ENCODE peak calls at places on chromosomes 16 and 17, in seven cellular contexts. E is IMR-90, V is trophoblast cell, W is H9, M is mesendoderm, X is H1, F is mesenchymal stem cell. Y is an unnamed sample.

GRCh38 chr17:30969989-30970680 is 704 bp upstream of the RNF135 start:
- DNase-seq in E (no peak), V (peak), W (peak), M (peak), X (no peak), F (no peak), Y (no peak)

GRCh38 chr17:76670708-76671122 is 27.2 kb upstream of the ST6GALNAC1 start:
- DNase-seq in E (no peak), V (no peak), W (no peak), M (no peak), X (no peak), F (no peak), Y (no peak)

GRCh38 chr17:77637807-77638182 is 320.7 kb upstream of the TNRC6C start:
- DNase-seq in E (no peak), V (no peak), W (no peak), M (peak), X (no peak), F (no peak), Y (peak)

GRCh38 chr16:86984975-86985655 is 332.1 kb downstream of the C16orf95 start:
- DNase-seq in E (no peak), V (no peak), W (peak), M (peak), X (no peak), F (peak), Y (no peak)

GRCh38 chr17:45294506-45294905 is 22.3 kb downstream of the MAP3K14 start:
- DNase-seq in E (peak), V (peak), W (no peak), M (no peak), X (no peak), F (peak), Y (no peak)

GRCh38 chr16:31113420-31114124 is 3.9 kb upstream of the KAT8 start:
- DNase-seq in E (no peak), V (peak), W (no peak), M (no peak), X (no peak), F (no peak), Y (no peak)

GRCh38 chr16:53952215-53953208 is 248.6 kb downstream of the FTO start:
- DNase-seq in E (peak), V (peak), W (no peak), M (no peak), X (no peak), F (peak), Y (no peak)

GRCh38 chr17:82301916-82302497 is 15.4 kb downstream of the CD7 start:
- DNase-seq in E (no peak), V (no peak), W (no peak), M (no peak), X (no peak), F (no peak), Y (no peak)

GRCh38 chr16:17780181-17780580 is 309.4 kb upstream of the XYLT1 start:
- DNase-seq in E (peak), V (no peak), W (no peak), M (no peak), X (no peak), F (no peak), Y (no peak)

GRCh38 chr17:67281053-67281452 is 36.1 kb upstream of the HELZ start:
- DNase-seq in E (no peak), V (peak), W (peak), M (no peak), X (no peak), F (no peak), Y (no peak)

GRCh38 chr17:17134952-17135340 is 71.2 kb downstream of the PLD6 start:
- DNase-seq in E (no peak), V (no peak), W (no peak), M (no peak), X (no peak), F (no peak), Y (no peak)

GRCh38 chr16:75695708-75696107 is 5.6 kb downstream of the DUXB start:
- DNase-seq in E (no peak), V (peak), W (no peak), M (peak), X (no peak), F (no peak), Y (no peak)

GRCh38 chr16:35747658-35748455 is 2288.4 kb downstream of the TP53TG3F start:
- DNase-seq in E (no peak), V (no peak), W (no peak), M (no peak), X (no peak), F (no peak), Y (no peak)

GRCh38 chr17:32936894-32937500 is 9.0 kb downstream of the TMEM98 start:
- DNase-seq in E (peak), V (peak), W (peak), M (peak), X (peak), F (peak), Y (peak)

GRCh38 chr16:7313170-7313569 is 19.5 kb upstream of the RBFOX1 start:
- DNase-seq in E (no peak), V (peak), W (no peak), M (peak), X (no peak), F (no peak), Y (no peak)

GRCh38 chr16:51163366-51163765 is 12.3 kb upstream of the SALL1 start:
- DNase-seq in E (peak), V (no peak), W (no peak), M (no peak), X (no peak), F (peak), Y (no peak)

GRCh38 chr16:29310852-29311314 is 95.6 kb downstream of the NPIPB11 start:
- DNase-seq in E (no peak), V (no peak), W (no peak), M (no peak), X (no peak), F (no peak), Y (no peak)

GRCh38 chr17:77126519-77126918 is 14.2 kb upstream of the SEC14L1 start:
- DNase-seq in E (no peak), V (no peak), W (no peak), M (no peak), X (no peak), F (no peak), Y (no peak)

GRCh38 chr17:66347661-66348604 is 45.5 kb downstream of the PRKCA start:
- DNase-seq in E (peak), V (no peak), W (no peak), M (no peak), X (no peak), F (peak), Y (no peak)

GRCh38 chr16:14057878-14058382 is 13.2 kb upstream of the MRTFB start:
- DNase-seq in E (no peak), V (no peak), W (no peak), M (no peak), X (no peak), F (no peak), Y (no peak)

GRCh38 chr17:82493517-82493840 is 26.1 kb upstream of the FOXK2 start:
- DNase-seq in E (no peak), V (no peak), W (no peak), M (peak), X (no peak), F (peak), Y (no peak)

GRCh38 chr17:72710834-72711233 is 381.7 kb downstream of the SLC39A11 start:
- DNase-seq in E (no peak), V (peak), W (no peak), M (no peak), X (no peak), F (no peak), Y (no peak)

GRCh38 chr16:23500866-23501234 is 9.4 kb downstream of the GGA2 start:
- DNase-seq in E (no peak), V (peak), W (no peak), M (no peak), X (no peak), F (no peak), Y (no peak)

GRCh38 chr17:58112970-58113631 is 29.9 kb downstream of the DYNLL2 start:
- DNase-seq in E (peak), V (peak), W (peak), M (peak), X (no peak), F (peak), Y (peak)

GRCh38 chr17:50196036-50196435 is 5.4 kb downstream of the COL1A1 start:
- DNase-seq in E (peak), V (no peak), W (no peak), M (no peak), X (no peak), F (no peak), Y (no peak)

GRCh38 chr17:50192873-50193274 is 8.6 kb downstream of the COL1A1 start:
- DNase-seq in E (no peak), V (no peak), W (no peak), M (no peak), X (no peak), F (no peak), Y (no peak)

GRCh38 chr17:50195196-50195865 is 6.1 kb downstream of the COL1A1 start:
- DNase-seq in E (peak), V (no peak), W (no peak), M (no peak), X (no peak), F (peak), Y (no peak)

GRCh38 chr17:50196826-50197225 is 4.6 kb downstream of the COL1A1 start:
- DNase-seq in E (peak), V (no peak), W (no peak), M (no peak), X (no peak), F (peak), Y (no peak)

DNA sequence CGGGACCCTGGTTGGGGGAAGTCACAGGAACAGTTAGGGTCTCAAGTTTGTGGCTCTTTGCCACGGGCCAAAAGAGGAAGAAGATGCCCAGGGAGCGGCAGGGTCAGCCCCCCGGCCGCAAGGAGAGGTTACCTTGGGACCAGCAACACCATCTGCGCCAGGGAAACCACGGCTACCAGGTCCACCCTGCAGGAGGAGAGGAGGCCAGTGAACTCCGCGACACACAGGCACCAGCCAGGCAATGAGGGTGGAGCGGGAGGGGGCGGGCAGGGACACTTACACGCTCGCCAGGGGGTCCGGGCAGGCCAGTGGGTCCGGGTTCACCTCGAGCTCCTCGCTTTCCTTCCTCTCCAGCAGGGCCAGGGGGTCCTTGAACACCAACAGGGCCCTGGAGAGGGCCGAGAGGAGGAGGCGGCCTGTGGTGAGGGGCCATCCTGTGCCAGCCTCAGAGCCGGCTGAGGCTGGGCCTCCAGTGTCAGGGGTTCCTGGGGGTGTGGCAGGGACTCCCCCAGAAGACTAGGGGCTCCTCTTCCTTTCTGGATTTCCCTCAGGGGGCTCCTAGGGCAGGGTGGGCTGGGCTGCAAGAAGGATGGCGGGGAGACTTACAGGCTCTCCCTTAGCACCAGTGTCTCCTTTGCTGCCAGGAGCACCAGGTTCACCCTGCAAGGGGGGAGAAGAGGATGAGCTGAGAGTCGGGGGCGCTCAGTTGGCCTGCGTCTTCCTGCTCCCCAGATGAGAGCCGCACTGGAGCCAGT is 6.8 kb downstream of the COL1A1 start:
- DNase-seq in E (no peak), V (no peak), W (no peak), M (no peak), X (no peak), F (no peak), Y (no peak)
- H3K18ac ChIP-seq in E (peak), V (no peak), W (no peak), M (no peak), X (no peak), F (peak), Y (peak)

DNA sequence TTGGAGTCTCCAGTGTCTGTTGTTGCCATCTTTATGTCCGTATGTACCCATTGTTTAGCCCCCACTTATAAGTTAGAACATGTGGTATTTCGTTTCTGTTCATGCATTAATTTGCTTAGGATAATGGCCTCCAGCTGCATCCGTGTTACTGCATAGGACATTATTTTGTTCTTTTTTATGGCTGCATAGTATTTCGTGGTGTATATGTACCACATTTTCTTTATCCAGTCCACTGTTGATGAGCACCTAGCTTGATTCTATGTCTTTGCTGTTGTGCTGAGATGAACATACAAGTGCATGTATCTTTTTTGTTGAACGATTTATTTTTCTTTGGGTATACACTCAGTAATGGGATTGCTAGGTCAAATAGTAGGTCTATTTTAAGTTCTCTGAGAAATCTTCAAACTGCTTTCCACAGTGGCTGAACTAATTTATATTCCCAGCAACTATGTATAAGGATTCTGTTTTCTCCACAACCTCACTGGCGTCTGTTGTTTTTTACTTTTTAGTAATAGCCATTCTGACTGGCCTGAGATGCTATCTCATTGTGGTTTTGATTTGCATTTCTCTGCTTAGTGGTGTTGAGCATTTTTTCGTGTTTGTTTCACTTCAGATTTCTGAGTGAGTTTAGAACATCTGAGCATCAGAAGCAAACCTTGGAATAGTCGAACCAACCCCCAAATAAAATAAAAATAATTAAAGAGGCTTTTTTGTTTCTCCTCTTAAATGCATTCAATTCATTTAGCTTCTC is 304.7 kb downstream of the ZFHX3 start:
- DNase-seq in E (no peak), V (no peak), W (no peak), M (no peak), X (no peak), F (peak), Y (no peak)
- H3K18ac ChIP-seq in E (no peak), V (no peak), W (no peak), M (no peak), X (no peak), F (no peak), Y (no peak)

DNA sequence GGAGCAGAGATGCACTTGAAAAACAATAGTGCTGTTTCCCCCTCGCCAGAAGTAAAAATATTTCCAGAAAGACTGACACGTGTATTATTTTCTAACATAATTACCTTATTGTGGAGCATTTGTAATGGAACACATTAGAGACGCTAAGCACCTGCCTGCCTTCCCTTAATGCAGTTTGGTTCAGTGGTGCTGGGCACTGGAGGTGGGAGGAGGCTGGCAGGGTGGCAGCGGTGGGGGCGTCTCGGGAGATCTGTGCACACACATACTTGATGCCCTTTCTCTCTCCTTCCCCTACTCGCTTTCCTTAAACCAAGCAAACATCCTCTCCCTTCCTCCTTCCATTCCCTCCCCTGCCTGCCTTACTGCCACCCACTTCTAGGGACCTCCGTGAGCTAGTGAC is 156.6 kb upstream of the SDK2 start:
- DNase-seq in E (no peak), V (no peak), W (no peak), M (no peak), X (no peak), F (no peak), Y (no peak)
- H3K18ac ChIP-seq in E (no peak), V (no peak), W (no peak), M (no peak), X (no peak), F (no peak), Y (no peak)

GRCh38 chr17:40530531-40530987 is 29.1 kb upstream of the TNS4 start:
- DNase-seq in E (no peak), V (peak), W (no peak), M (no peak), X (no peak), F (no peak), Y (no peak)

GRCh38 chr17:40529991-40530390 is 28.6 kb upstream of the TNS4 start:
- DNase-seq in E (no peak), V (peak), W (no peak), M (no peak), X (no peak), F (no peak), Y (no peak)

GRCh38 chr17:40530988-40531971 is 29.9 kb upstream of the TNS4 start:
- DNase-seq in E (no peak), V (peak), W (no peak), M (no peak), X (no peak), F (no peak), Y (no peak)

GRCh38 chr17:40526668-40527067 is 25.2 kb upstream of the TNS4 start:
- DNase-seq in E (no peak), V (no peak), W (no peak), M (no peak), X (no peak), F (no peak), Y (no peak)

DNA sequence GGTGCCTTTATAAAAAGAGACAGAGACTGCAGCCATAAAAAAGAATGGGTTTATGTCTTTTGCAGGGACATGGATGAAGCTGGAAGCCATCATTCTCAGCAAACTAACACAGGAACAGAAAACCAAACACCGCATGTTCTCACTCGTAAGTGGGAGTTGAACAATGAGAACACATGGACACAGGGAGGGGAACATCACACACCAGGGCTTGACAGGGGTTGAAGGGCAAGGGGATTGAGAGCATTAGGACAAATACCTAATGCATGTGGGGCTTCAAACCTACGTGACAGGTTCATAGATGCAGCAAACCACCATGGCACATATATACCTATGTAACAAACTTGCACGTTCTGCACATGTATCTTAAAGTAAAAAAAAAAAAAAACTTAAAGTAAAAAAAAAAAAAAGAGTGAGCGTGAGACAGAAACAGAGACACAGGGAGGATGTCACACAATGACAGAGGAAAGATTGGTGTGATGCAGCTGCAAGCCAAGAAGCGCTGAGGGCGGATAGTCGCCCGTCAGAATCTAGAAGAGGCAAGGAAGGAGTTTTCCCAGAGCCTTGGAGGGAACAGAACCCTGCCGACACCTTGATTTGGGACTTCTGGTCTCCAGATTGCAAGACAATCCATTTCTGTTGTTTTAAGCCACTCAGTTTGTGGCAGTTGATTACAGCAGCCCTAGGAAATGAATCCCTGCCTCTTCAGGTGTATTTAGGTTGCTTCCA is 27.4 kb upstream of the TNS4 start:
- DNase-seq in E (no peak), V (peak), W (no peak), M (no peak), X (no peak), F (no peak), Y (no peak)
- H3K18ac ChIP-seq in E (no peak), V (no peak), W (no peak), M (no peak), X (no peak), F (no peak), Y (no peak)

DNA sequence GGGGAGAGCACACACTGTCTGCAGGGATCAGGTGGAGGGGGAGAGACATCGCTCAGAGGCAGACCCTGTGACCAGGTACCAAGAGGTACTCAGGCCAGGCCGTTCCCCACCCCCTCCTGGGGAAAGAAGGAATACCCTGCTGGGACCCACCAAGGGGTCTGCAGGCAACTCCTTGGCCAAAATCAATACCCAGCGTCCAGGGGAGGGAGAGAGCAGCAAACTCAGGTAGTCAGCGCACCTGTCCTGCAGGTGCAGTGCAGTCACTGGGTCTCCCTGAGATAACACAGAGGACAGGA is 57.5 kb upstream of the DOC2B start:
- DNase-seq in E (no peak), V (no peak), W (no peak), M (no peak), X (no peak), F (no peak), Y (no peak)
- H3K18ac ChIP-seq in E (no peak), V (no peak), W (no peak), M (no peak), X (no peak), F (no peak), Y (no peak)